ENCODE peak calls at places on chromosomes 4 and X, in six cellular contexts. V is uterus, H is sigmoid colon, D is GM12892, O is body of pancreas, W is breast epithelium. X is an unnamed sample.

GRCh38 chrX:102345916-102346315 is 93.9 kb downstream of the NXF2B start:
- DNase-seq in V (peak; percentile 61), H (peak; percentile 75), D (no peak), O (peak; percentile 38), W (peak; percentile 51), X (peak; percentile 1)

GRCh38 chr4:120314969-120315368 is 248.3 kb upstream of the MAD2L1 start:
- DNase-seq in V (no peak), H (no peak), D (no peak), O (no peak), W (no peak), X (no peak)

GRCh38 chr4:74487771-74488170 is 42.8 kb downstream of the AREG start:
- DNase-seq in V (no peak), H (no peak), D (no peak), O (no peak), W (no peak), X (no peak)

GRCh38 chr4:79864470-79865190 is 208.4 kb downstream of the ANTXR2 start:
- DNase-seq in V (no peak), H (no peak), D (no peak), O (no peak), W (no peak), X (no peak)

GRCh38 chr4:100762738-100763137 is 244.9 kb upstream of the EMCN start:
- DNase-seq in V (no peak), H (no peak), D (no peak), O (peak; percentile 11), W (no peak), X (no peak)

GRCh38 chr4:109251396-109251795 is 51.1 kb downstream of the COL25A1 start:
- DNase-seq in V (no peak), H (no peak), D (no peak), O (no peak), W (no peak), X (no peak)

GRCh38 chrX:47540754-47541538 is 20.1 kb upstream of the ARAF start:
- DNase-seq in V (peak; percentile 86), H (peak; percentile 93), D (no peak), O (peak; percentile 91), W (peak; percentile 67), X (peak; percentile 55)

GRCh38 chr4:24551492-24552330 is 32.6 kb downstream of the DHX15 start:
- DNase-seq in V (no peak), H (no peak), D (no peak), O (no peak), W (no peak), X (no peak)

GRCh38 chr4:58688603-58689002 is 1578.4 kb upstream of the IGFBP7 start:
- DNase-seq in V (no peak), H (no peak), D (no peak), O (no peak), W (no peak), X (no peak)

GRCh38 chr4:74278490-74278889 is 29.8 kb upstream of the EPGN start:
- DNase-seq in V (no peak), H (no peak), D (no peak), O (no peak), W (no peak), X (no peak)

GRCh38 chr4:163332526-163333405 is at the start of gene NPY1R:
- DNase-seq in V (peak; percentile 55), H (peak; percentile 77), D (no peak), O (peak; percentile 85), W (peak; percentile 74), X (peak; percentile 59)

GRCh38 chrX:150506486-150506885 is 61.9 kb upstream of the MTM1 start:
- DNase-seq in V (no peak), H (no peak), D (no peak), O (peak; percentile 68), W (no peak), X (no peak)

GRCh38 chrX:47515941-47516649 is 33.1 kb upstream of the ZNF41 start:
- DNase-seq in V (no peak), H (no peak), D (no peak), O (no peak), W (no peak), X (no peak)

GRCh38 chr4:1195109-1195671 is 22.8 kb upstream of the SPON2 start:
- DNase-seq in V (peak; percentile 40), H (peak; percentile 74), D (peak; percentile 15), O (peak; percentile 1), W (no peak), X (no peak)

GRCh38 chr4:169464080-169464479 is 148.3 kb downstream of the NEK1 start:
- DNase-seq in V (no peak), H (no peak), D (no peak), O (no peak), W (no peak), X (no peak)

GRCh38 chr4:71195932-71196331 is 142.9 kb upstream of the SLC4A4 start:
- DNase-seq in V (no peak), H (peak; percentile 56), D (no peak), O (no peak), W (no peak), X (no peak)

GRCh38 chrX:131741103-131741581 is 197.3 kb downstream of the OR13H1 start:
- DNase-seq in V (peak; percentile 87), H (peak; percentile 94), D (no peak), O (no peak), W (no peak), X (no peak)

GRCh38 chr4:87038837-87039715 is 104.3 kb downstream of the AFF1 start:
- DNase-seq in V (peak; percentile 76), H (peak; percentile 88), D (no peak), O (peak; percentile 84), W (no peak), X (peak; percentile 60)

GRCh38 chrX:118056870-118057269 is 59.7 kb downstream of the KLHL13 start:
- DNase-seq in V (no peak), H (no peak), D (no peak), O (no peak), W (no peak), X (no peak)
- TF ChIP-seq POLR2A in V (no peak), H (no peak), D (no peak), O (no peak), W (no peak), X (no peak)

DNA sequence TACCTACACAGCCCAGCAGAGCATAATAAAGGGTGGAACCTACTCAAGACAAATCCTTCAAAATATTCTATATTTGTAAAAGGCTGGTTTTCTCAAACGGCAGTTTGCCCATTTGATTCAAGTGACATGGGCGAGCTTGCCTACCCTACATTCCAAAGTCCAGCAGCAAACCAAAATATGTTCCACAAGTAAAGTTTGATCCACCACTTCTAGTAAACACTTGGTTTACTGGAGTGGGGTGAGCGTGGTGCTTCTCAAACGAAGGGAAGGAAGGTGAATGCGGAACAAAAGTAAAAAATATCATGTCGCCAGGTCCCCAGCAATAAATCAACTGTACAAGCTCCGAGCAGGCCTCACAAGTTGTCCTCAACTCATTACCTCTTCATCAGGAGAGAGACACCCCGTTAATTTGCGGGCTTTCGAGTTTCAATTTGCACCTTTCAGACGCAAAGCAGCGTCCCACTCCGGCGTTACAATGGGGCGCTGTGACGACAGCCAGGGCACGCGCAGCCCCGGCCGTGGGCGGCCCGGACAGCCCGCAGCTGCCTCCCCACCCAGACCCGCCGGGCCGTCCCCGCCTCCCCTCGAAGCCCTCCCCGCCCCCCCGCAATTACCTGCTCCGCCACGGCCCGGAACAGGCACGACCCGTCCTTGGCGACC is 1.1 kb downstream of the OTUD4 start:
- DNase-seq in V (peak; percentile 46), H (peak; percentile 81), D (peak; percentile 47), O (peak; percentile 77), W (no peak), X (no peak)
- TF ChIP-seq POLR2A in V (no peak), H (no peak), D (peak; percentile 62), O (peak; percentile 65), W (no peak), X (peak; percentile 45)

GRCh38 chr4:40246938-40247337 is 50.1 kb downstream of the RHOH start:
- DNase-seq in V (no peak), H (no peak), D (no peak), O (no peak), W (no peak), X (no peak)

GRCh38 chr4:40247350-40247749 is 50.5 kb downstream of the RHOH start:
- DNase-seq in V (no peak), H (no peak), D (no peak), O (no peak), W (no peak), X (no peak)

GRCh38 chr4:40243390-40243948 is 46.6 kb downstream of the RHOH start:
- DNase-seq in V (no peak), H (no peak), D (no peak), O (no peak), W (no peak), X (no peak)

GRCh38 chr4:40245794-40246546 is 49.1 kb downstream of the RHOH start:
- DNase-seq in V (no peak), H (no peak), D (no peak), O (no peak), W (no peak), X (no peak)

GRCh38 chr4:40246547-40246900 is 49.7 kb downstream of the RHOH start:
- DNase-seq in V (no peak), H (no peak), D (no peak), O (no peak), W (no peak), X (no peak)
- TF ChIP-seq POLR2A in V (no peak), H (no peak), D (peak; percentile 14), O (no peak), W (no peak), X (no peak)

GRCh38 chrX:154409222-154409871 is at the start of gene DNASE1L1:
- DNase-seq in V (peak; percentile 85), H (peak; percentile 86), D (peak; percentile 63), O (peak; percentile 81), W (no peak), X (peak; percentile 42)
- TF ChIP-seq POLR2A in V (peak; percentile 32), H (no peak), D (no peak), O (no peak), W (no peak), X (no peak)

GRCh38 chr4:55948726-55949479 is at the start of gene CEP135:
- DNase-seq in V (peak; percentile 88), H (peak; percentile 96), D (peak; percentile 73), O (peak; percentile 96), W (peak; percentile 91), X (peak; percentile 47)
- TF ChIP-seq POLR2A in V (peak; percentile 45), H (no peak), D (peak; percentile 89), O (peak; percentile 61), W (no peak), X (peak; percentile 69)

X was measured in H54.